ENCODE peak calls at places on chromosomes 7 and 10, in four cellular contexts. One of them, this sample, is unnamed.

GRCh38 chr10:3805791-3806381 is 20.9 kb upstream of the KLF6 start:
- DNase-seq in fibroblast of the aortic adventitia: peak; percentile 92
- DNase-seq in right lobe of liver: no peak
- DNase-seq in brain microvascular endothelial cell: peak; percentile 89
- DNase-seq in this sample: no peak

GRCh38 chr7:40058636-40059035 is 75.8 kb downstream of the MPLKIP start:
- DNase-seq in brain microvascular endothelial cell: no peak
- DNase-seq in fibroblast of the aortic adventitia: peak; percentile 12
- DNase-seq in right lobe of liver: no peak
- DNase-seq in this sample: no peak

GRCh38 chr10:46547881-46548780 is 8.3 kb downstream of the GPRIN2 start:
- DNase-seq in right lobe of liver: peak; percentile 23
- DNase-seq in brain microvascular endothelial cell: no peak
- DNase-seq in fibroblast of the aortic adventitia: no peak
- DNase-seq in this sample: no peak

GRCh38 chr10:110006358-110007170 is 1.2 kb upstream of the ADD3 start:
- DNase-seq in brain microvascular endothelial cell: peak; percentile 78
- DNase-seq in fibroblast of the aortic adventitia: peak; percentile 93
- DNase-seq in right lobe of liver: no peak
- DNase-seq in this sample: no peak

GRCh38 chr7:3517344-3517743 is 216.3 kb downstream of the SDK1 start:
- DNase-seq in right lobe of liver: no peak
- DNase-seq in brain microvascular endothelial cell: no peak
- DNase-seq in fibroblast of the aortic adventitia: no peak
- DNase-seq in this sample: no peak

GRCh38 chr7:113698556-113699220 is 220.1 kb downstream of the PPP1R3A start:
- DNase-seq in brain microvascular endothelial cell: peak; percentile 34
- DNase-seq in right lobe of liver: no peak
- DNase-seq in fibroblast of the aortic adventitia: peak; percentile 52
- DNase-seq in this sample: no peak

GRCh38 chr7:55280031-55280454 is 85.1 kb upstream of the LANCL2 start:
- DNase-seq in brain microvascular endothelial cell: peak; percentile 57
- DNase-seq in fibroblast of the aortic adventitia: peak; percentile 83
- DNase-seq in right lobe of liver: no peak
- DNase-seq in this sample: peak; percentile 25

GRCh38 chr10:118958984-118959916 is 70.3 kb upstream of the NANOS1 start:
- DNase-seq in fibroblast of the aortic adventitia: peak; percentile 80
- DNase-seq in brain microvascular endothelial cell: no peak
- DNase-seq in right lobe of liver: no peak
- DNase-seq in this sample: no peak

GRCh38 chr7:128818694-128819093 is 11.5 kb upstream of the FLNC start:
- DNase-seq in right lobe of liver: no peak
- DNase-seq in fibroblast of the aortic adventitia: no peak
- DNase-seq in brain microvascular endothelial cell: no peak
- DNase-seq in this sample: no peak

GRCh38 chr7:115561341-115562110 is 469.0 kb downstream of the TFEC start:
- DNase-seq in fibroblast of the aortic adventitia: peak; percentile 98
- DNase-seq in right lobe of liver: no peak
- DNase-seq in brain microvascular endothelial cell: peak; percentile 97
- DNase-seq in this sample: peak; percentile 94
- TF ChIP-seq CTCF in fibroblast of the aortic adventitia: peak; percentile 61
- TF ChIP-seq CTCF in right lobe of liver: no peak
- TF ChIP-seq CTCF in brain microvascular endothelial cell: peak; percentile 53
- TF ChIP-seq CTCF in this sample: peak; percentile 52

GRCh38 chr7:149774237-149775175 is 1.1 kb upstream of the ZNF467 start:
- DNase-seq in fibroblast of the aortic adventitia: no peak
- DNase-seq in right lobe of liver: no peak
- DNase-seq in brain microvascular endothelial cell: no peak
- DNase-seq in this sample: no peak
- H3K4me3 ChIP-seq in fibroblast of the aortic adventitia: peak overlapping the region; percentile 17
- H3K4me3 ChIP-seq in right lobe of liver: no peak overlapping the region
- H3K4me3 ChIP-seq in brain microvascular endothelial cell: no peak overlapping the region
- H3K4me3 ChIP-seq in this sample: no peak overlapping the region

GRCh38 chr10:125130886-125131285 is 29.5 kb downstream of the CTBP2 start:
- DNase-seq in right lobe of liver: no peak
- DNase-seq in fibroblast of the aortic adventitia: no peak
- DNase-seq in brain microvascular endothelial cell: no peak
- DNase-seq in this sample: no peak
- TF ChIP-seq CTCF in right lobe of liver: no peak
- TF ChIP-seq CTCF in fibroblast of the aortic adventitia: no peak
- TF ChIP-seq CTCF in brain microvascular endothelial cell: no peak
- TF ChIP-seq CTCF in this sample: no peak

DNA sequence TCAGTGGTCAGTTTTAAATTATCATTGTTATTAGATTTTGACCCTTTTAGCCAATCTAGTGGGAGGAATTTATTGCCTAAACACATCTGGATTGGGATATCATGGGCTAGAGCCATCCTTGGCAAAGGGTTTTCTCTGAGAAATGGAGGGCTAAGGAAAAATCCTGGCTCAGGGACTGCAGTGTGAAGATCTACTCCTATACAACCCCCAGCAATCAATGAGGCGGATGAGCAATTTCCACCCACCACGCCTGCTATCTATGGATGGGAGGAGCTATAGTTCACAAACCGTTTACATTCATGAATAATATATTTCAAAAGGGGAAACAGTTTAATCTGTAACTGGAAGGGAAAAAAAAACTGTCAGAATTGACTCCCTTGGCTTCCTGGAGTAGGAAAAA is 2.7 kb downstream of the CAV1 start:
- DNase-seq in brain microvascular endothelial cell: no peak
- DNase-seq in fibroblast of the aortic adventitia: peak; percentile 37
- DNase-seq in right lobe of liver: no peak
- DNase-seq in this sample: no peak
- H3K4me3 ChIP-seq in brain microvascular endothelial cell: peak overlapping the region; percentile 86
- H3K4me3 ChIP-seq in fibroblast of the aortic adventitia: peak overlapping the region; percentile 95
- H3K4me3 ChIP-seq in right lobe of liver: no peak overlapping the region
- H3K4me3 ChIP-seq in this sample: peak overlapping the region; percentile 98

DNA sequence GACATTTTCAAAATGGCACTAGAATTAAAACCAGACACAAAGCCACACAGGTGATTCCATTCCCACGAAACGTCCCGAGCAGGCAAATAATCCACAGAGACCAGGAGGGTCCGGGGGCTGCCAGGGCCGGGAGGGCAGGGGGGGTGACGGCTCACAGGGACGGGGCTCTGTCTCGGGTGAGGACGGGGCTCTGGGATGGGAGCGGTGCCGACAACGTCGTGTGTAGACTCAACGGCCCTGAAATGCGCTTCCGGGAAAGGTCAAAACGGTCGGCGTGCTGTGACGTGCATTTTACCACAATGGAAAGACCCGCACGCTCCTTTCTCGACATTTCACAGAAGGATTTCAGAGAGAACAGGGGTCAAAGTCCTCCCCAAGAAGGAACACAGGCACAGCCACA is 63.3 kb upstream of the PDGFA start:
- DNase-seq in right lobe of liver: no peak
- DNase-seq in fibroblast of the aortic adventitia: no peak
- DNase-seq in brain microvascular endothelial cell: no peak
- DNase-seq in this sample: no peak
- TF ChIP-seq CTCF in right lobe of liver: no peak
- TF ChIP-seq CTCF in fibroblast of the aortic adventitia: no peak
- TF ChIP-seq CTCF in brain microvascular endothelial cell: no peak
- TF ChIP-seq CTCF in this sample: no peak

DNA sequence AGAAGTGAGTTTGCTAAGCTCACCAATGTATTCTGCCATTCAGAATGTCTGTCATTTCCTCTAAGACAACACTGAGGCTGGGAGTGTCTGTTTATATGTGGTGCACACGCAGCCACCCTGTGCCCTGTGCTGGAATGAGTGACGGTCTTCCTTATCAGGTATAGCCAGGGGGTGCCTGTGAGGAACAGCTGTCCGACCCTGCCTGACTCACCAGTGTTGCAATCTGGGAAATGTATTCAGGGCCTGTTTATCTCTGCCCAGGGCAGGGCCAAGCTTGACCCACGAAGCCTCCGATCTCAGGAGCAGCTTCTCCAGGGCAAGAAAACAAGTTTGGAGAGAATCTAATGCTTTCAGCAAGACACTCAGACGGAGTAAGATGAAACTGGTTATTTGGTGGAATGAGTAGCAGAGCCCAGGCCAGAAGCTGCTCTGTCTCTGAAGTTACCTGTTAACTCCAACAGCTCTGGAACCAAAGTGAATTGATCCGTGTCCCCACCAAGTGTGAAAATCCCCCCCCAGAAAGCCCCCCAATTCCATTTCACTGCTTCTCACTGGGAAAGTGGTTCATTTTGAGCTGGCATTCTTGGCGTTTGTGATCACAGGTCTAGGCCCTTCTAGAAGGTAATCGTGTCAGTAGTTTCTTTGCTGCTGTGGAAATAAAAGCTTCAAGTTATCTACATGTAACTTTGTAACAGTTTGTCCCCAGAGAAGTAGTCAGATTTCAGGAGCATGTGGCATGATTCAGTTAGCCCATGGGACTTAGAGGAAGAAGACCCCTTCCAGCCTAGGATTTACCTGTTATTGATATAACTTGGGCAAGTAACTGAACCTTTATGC is 6.1 kb upstream of the UBE2H start:
- DNase-seq in fibroblast of the aortic adventitia: peak; percentile 76
- DNase-seq in right lobe of liver: peak; percentile 81
- DNase-seq in brain microvascular endothelial cell: peak; percentile 89
- DNase-seq in this sample: no peak
- H3K4me3 ChIP-seq in fibroblast of the aortic adventitia: no peak overlapping the region
- H3K4me3 ChIP-seq in right lobe of liver: no peak overlapping the region
- H3K4me3 ChIP-seq in brain microvascular endothelial cell: no peak overlapping the region
- H3K4me3 ChIP-seq in this sample: no peak overlapping the region